ENCODE peak calls at places on chromosomes 1 and 21, in eight cellular contexts. V, A, R, Q, I, T, P and B are unnamed samples.

GRCh38 chr1:153592706-153593105 is 20.2 kb downstream of the S100A16 start:
- DNase-seq in R (no peak), V (no peak), I (no peak), Q (no peak), A (no peak), P (no peak), T (no peak), B (no peak)

GRCh38 chr21:45093064-45093532 is 18.7 kb downstream of the ADARB1 start:
- DNase-seq in I (no peak), Q (no peak), V (no peak), R (no peak), P (no peak), T (no peak), A (no peak), B (no peak)

GRCh38 chr1:102837551-102837950 is 270.8 kb downstream of the COL11A1 start:
- DNase-seq in R (no peak), V (no peak), Q (no peak), A (no peak), P (no peak), I (no peak), T (no peak), B (no peak)

GRCh38 chr1:72485786-72486185 is 203.4 kb upstream of the NEGR1 start:
- DNase-seq in T (no peak), V (no peak), I (no peak), Q (no peak), R (no peak), A (peak), P (no peak), B (peak)

GRCh38 chr1:39183503-39184353 is 20.8 kb upstream of the MACF1 start:
- DNase-seq in T (no peak), V (no peak), P (peak), Q (peak), A (no peak), R (peak), I (no peak), B (peak)

GRCh38 chr21:15005391-15005790 is 59.4 kb downstream of the NRIP1 start:
- DNase-seq in R (no peak), A (no peak), Q (no peak), I (peak), V (no peak), T (no peak), P (peak), B (no peak)

GRCh38 chr1:24503870-24504523 is 1.4 kb downstream of the RCAN3 start:
- DNase-seq in I (peak), R (no peak), T (no peak), V (no peak), Q (no peak), A (no peak), P (no peak), B (no peak)

GRCh38 chr1:118101989-118102388 is 83.0 kb downstream of the SPAG17 start:
- DNase-seq in P (no peak), I (no peak), Q (no peak), T (no peak), A (no peak), V (no peak), R (no peak), B (no peak)

GRCh38 chr1:31368611-31369107 is 4.2 kb downstream of the FABP3 start:
- DNase-seq in Q (no peak), P (no peak), I (no peak), R (no peak), A (no peak), V (no peak), T (no peak), B (no peak)

GRCh38 chr1:113072757-113073456 is at the start of gene LRIG2:
- DNase-seq in V (peak), P (peak), Q (peak), R (peak), A (peak), I (peak), T (peak), B (peak)
- TF ChIP-seq CTCF in V (peak), P (peak), Q (peak), R (peak), A (peak), I (peak), T (peak), B (peak)

DNA sequence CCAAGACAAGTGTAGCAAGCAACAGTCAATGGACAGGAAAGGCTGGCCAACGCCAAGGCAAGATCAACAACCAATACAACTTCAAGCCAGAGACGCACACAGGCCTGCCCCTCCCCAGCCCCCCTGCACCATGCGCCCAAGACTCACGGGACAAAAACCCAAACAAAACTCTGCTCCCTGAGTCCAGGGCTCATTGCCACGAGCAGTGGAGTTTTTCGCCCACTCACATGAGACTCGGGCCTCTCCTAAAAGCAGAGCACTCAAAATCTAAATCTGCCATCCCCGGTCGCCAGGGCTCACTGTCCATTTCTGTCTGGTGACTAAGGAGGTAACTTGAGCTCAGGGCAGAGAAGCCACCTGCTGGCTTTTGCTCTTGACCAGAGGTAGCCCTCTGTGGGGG is 174.8 kb downstream of the CLIC6 start:
- DNase-seq in P (peak), R (no peak), I (no peak), V (no peak), T (no peak), Q (no peak), A (no peak), B (no peak)
- TF ChIP-seq CTCF in P (no peak), R (no peak), I (no peak), V (no peak), T (no peak), Q (no peak), A (no peak), B (no peak)

GRCh38 chr1:63152572-63152971 is 169.8 kb upstream of the FOXD3 start:
- DNase-seq in R (no peak), P (no peak), A (no peak), T (no peak), Q (no peak), I (no peak), V (no peak), B (no peak)

GRCh38 chr1:63147783-63148182 is 174.6 kb upstream of the FOXD3 start:
- DNase-seq in P (no peak), I (no peak), R (no peak), A (no peak), V (no peak), T (no peak), Q (no peak), B (no peak)

GRCh38 chr1:63143482-63143881 is 178.9 kb upstream of the FOXD3 start:
- DNase-seq in V (no peak), P (no peak), I (no peak), T (no peak), Q (no peak), R (no peak), A (no peak), B (no peak)

GRCh38 chr1:63148825-63149645 is 173.3 kb upstream of the FOXD3 start:
- DNase-seq in A (no peak), R (peak), T (peak), P (peak), V (no peak), Q (peak), I (peak), B (peak)
- TF ChIP-seq CTCF in A (peak), R (peak), T (peak), P (peak), V (no peak), Q (peak), I (peak), B (peak)

DNA sequence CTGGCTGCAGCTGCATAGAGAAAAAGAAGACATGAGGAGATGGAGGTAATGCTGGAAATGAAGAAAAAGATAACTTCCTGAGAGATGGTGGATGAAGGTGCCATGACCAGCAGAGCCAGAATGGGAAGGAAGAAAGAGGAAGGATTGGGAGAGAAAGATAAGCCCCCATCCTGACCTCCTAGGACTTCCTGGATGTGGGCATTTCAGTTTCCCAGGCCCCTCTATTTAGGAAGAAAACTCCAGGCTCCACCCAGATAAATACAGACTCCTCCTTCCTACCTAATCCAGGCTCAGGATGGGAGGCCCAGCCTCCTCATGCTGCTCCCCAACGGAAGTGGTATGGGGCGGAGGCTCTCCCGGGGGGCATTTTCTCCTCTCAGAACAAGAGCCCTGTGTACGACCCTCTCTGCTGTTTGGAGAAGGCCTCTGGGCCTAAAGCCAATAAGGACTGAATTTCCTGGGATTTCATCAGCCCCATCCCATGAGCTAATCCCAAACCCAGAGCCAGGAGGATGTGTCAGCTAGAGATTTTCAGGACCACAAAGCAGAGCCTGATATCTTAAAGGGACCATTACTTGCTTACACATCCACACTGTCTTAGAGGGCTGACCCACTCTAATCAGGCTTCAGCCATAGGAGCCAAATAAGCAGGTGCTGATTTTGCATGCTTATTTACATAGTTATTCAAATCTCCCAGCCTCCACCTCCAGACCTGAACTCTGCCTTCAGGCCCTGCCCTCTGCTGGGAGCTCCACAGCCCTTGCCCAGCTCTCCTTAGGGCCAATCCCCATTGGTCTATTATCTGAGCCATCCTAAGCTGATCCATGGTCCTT is 5.1 kb upstream of the ARHGEF2 start:
- DNase-seq in I (peak), P (peak), A (peak), V (no peak), R (peak), T (peak), Q (no peak), B (peak)
- TF ChIP-seq CTCF in I (no peak), P (peak), A (peak), V (no peak), R (peak), T (no peak), Q (no peak), B (no peak)

GRCh38 chr21:31276663-31277062 is 67.4 kb downstream of the TIAM1 start:
- DNase-seq in P (peak), R (no peak), I (no peak), V (no peak), Q (no peak), A (no peak), T (no peak), B (no peak)
- TF ChIP-seq CTCF in P (no peak), R (no peak), I (no peak), V (no peak), Q (no peak), A (no peak), T (no peak), B (no peak)

GRCh38 chr1:48177257-48177656 is 45.3 kb upstream of the SLC5A9 start:
- DNase-seq in R (no peak), P (no peak), I (no peak), A (no peak), T (no peak), V (no peak), Q (no peak), B (no peak)
- TF ChIP-seq CTCF in R (peak), P (no peak), I (no peak), A (no peak), T (no peak), V (no peak), Q (no peak), B (no peak)